ENCODE peak calls at places on chromosomes 13 and 19, in four cellular contexts. M is uterus, X is tibial artery, E is heart left ventricle. O is an unnamed sample. For H3K9me3, the result is how much of the 10 kb centered on the place peaks cover.

GRCh38 chr19:788821-789472 is 8.3 kb upstream of the PTBP1 start:
- DNase-seq in M (no peak), X (no peak), E (no peak), O (no peak)

GRCh38 chr19:40139533-40140287 is 49.0 kb upstream of the ZNF780A start:
- DNase-seq in M (no peak), X (no peak), E (no peak), O (no peak)

GRCh38 chr19:18045307-18046013 is 37.5 kb downstream of the ARRDC2 start:
- DNase-seq in M (no peak), X (no peak), E (no peak), O (no peak)

GRCh38 chr19:31378404-31378803 is 29.2 kb upstream of the TSHZ3 start:
- DNase-seq in M (peak), X (no peak), E (no peak), O (peak)

GRCh38 chr19:42422576-42423461 is 4.4 kb downstream of the LIPE start:
- DNase-seq in M (no peak), X (no peak), E (no peak), O (no peak)

GRCh38 chr13:95601216-95601615 is 43.3 kb downstream of the DZIP1 start:
- DNase-seq in M (no peak), X (no peak), E (no peak), O (no peak)

GRCh38 chr19:8592231-8593009 is 15.2 kb upstream of the MYO1F start:
- DNase-seq in M (peak), X (peak), E (peak), O (peak)

GRCh38 chr19:7869453-7869909 is 4.7 kb downstream of the PRR36 start:
- DNase-seq in M (peak), X (no peak), E (peak), O (peak)

GRCh38 chr19:58399903-58400637 is 4.6 kb downstream of the RNF225 start:
- DNase-seq in M (no peak), X (no peak), E (no peak), O (no peak)

GRCh38 chr13:75226092-75226491 is 255.9 kb downstream of the TBC1D4 start:
- DNase-seq in M (no peak), X (no peak), E (no peak), O (no peak)

GRCh38 chr13:37797606-37798005 is 72.0 kb downstream of the TRPC4 start:
- DNase-seq in M (no peak), X (no peak), E (no peak), O (no peak)

GRCh38 chr13:37058801-37059135 is 720 bp downstream of the SUPT20H start:
- DNase-seq in M (no peak), X (no peak), E (no peak), O (no peak)

GRCh38 chr13:41565221-41565620 is 107.9 kb downstream of the RGCC start:
- DNase-seq in M (no peak), X (no peak), E (no peak), O (no peak)

GRCh38 chr13:30832845-30833332 is 73.2 kb upstream of the MEDAG start:
- DNase-seq in M (peak), X (no peak), E (peak), O (peak)

GRCh38 chr19:55703790-55704215 is 28.8 kb downstream of the EPN1 start:
- DNase-seq in M (no peak), X (no peak), E (peak), O (no peak)

GRCh38 chr13:99218545-99218944 is 17.9 kb downstream of the UBAC2 start:
- DNase-seq in M (no peak), X (no peak), E (peak), O (peak)

GRCh38 chr19:50716178-50717025 is 3.2 kb downstream of the SHANK1 start:
- DNase-seq in M (no peak), X (no peak), E (no peak), O (no peak)

GRCh38 chr13:61500176-61500575 is 84.5 kb upstream of the PCDH20 start:
- DNase-seq in M (no peak), X (no peak), E (no peak), O (no peak)

GRCh38 chr13:49657241-49657641 is 28.9 kb downstream of the ARL11 start:
- DNase-seq in M (no peak), X (no peak), E (no peak), O (no peak)

GRCh38 chr13:111344471-111345191 is 24.2 kb downstream of the TEX29 start:
- DNase-seq in M (no peak), X (no peak), E (no peak), O (no peak)

GRCh38 chr13:101535192-101535746 is 82.8 kb downstream of the ITGBL1 start:
- DNase-seq in M (no peak), X (no peak), E (no peak), O (no peak)

GRCh38 chr13:51009597-51009996 is 100.0 kb downstream of the RNASEH2B start:
- DNase-seq in M (no peak), X (no peak), E (no peak), O (no peak)

GRCh38 chr13:113969311-113969972 is 4.4 kb downstream of the C13orf46 start:
- DNase-seq in M (no peak), X (no peak), E (peak), O (peak)

GRCh38 chr13:44434441-44435141 is 61.0 kb downstream of the SERP2 start:
- DNase-seq in M (no peak), X (no peak), E (no peak), O (no peak)

GRCh38 chr13:44435142-44435982 is 61.7 kb downstream of the SERP2 start:
- DNase-seq in M (peak), X (peak), E (peak), O (peak)

GRCh38 chr13:44438234-44438579 is 64.6 kb downstream of the SERP2 start:
- DNase-seq in M (no peak), X (no peak), E (no peak), O (no peak)

GRCh38 chr13:44437356-44438233 is 64.0 kb downstream of the SERP2 start:
- DNase-seq in M (no peak), X (no peak), E (no peak), O (no peak)

DNA sequence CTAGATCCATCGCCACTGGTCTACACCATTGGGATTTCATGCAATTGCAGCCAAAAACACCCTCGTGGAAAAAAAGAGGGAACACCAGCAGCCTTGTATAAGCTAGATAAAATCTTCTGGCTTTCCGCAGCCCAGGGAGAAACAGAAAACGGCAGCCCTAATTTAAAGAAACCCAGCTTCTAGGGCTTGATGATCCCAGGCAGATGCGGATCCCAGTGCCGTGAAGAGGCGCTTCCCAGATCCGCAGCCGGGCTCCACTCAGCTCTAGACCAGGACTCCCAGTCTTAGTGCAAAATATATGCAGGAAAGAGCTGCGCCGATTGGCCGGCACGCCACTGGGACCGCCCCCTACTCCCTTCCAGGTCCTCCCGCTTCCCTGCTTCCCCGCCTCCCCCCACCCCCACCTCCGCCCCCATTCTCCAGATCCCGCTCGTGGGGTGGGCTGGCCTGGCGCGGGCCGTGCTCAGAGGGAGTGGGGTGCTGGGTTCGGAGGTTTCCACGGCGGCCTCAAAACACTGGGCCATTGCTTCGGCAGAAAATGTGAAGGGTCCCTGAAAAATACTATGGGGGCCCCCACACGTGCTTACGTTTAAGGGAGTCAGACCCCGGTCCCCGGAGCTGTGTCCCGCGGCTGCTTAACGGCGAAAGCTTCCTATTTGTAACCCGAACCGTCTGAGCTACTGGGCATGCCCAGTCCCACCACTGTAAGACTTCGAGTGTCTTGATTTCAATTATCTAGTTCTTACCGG is 63.1 kb downstream of the SERP2 start:
- DNase-seq in M (peak), X (peak), E (peak), O (peak)
- TF ChIP-seq CTCF in M (no peak), X (no peak), E (no peak), O (no peak)

GRCh38 chr19:13861714-13862531 is 15.0 kb upstream of the NANOS3 start:
- DNase-seq in M (peak), X (peak), E (peak), O (peak)

GRCh38 chr19:13861392-13861713 is 15.6 kb upstream of the NANOS3 start:
- DNase-seq in M (no peak), X (no peak), E (no peak), O (no peak)

GRCh38 chr19:13859361-13859880 is 17.5 kb upstream of the NANOS3 start:
- DNase-seq in M (no peak), X (no peak), E (no peak), O (no peak)

GRCh38 chr19:13864223-13864512 is 12.8 kb upstream of the NANOS3 start:
- DNase-seq in M (no peak), X (no peak), E (no peak), O (no peak)

DNA sequence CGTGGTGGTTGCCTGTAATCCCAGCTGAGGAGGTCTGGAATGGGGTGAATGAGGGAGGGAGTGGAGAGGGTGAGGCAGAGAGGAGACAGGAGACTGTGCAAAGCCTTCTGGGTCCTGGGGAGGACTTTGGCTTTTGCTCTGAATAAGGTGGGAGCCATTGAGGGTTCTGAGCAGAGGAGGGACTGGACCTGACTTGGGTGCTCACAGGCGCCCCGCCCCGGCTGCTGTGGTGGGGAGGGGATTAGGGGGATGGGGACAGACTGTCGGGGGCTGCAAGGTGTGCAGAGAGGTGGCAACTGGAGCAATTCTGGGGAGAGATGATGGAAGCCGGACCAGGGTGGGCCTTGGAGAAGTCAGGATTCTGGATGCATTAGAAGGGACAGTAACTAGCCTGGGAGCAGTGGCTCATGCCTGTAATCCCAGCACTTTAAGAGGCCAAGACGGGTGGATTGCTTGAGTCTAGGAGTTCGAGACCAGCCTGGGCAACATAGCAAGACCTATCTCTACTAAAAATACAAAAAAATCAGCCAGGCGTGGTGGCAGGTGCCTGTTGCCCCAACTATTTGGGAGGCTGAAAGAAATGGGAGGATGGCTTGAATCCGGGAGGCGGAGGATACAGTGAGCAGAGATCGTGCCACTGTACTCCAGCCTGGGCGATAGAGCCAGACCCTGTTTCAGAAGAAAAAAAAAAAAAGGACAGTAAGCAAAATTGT is 16.1 kb upstream of the NANOS3 start:
- DNase-seq in M (no peak), X (no peak), E (no peak), O (no peak)
- H3K4me3 ChIP-seq in M (no peak), X (no peak), E (peak), O (peak)

GRCh38 chr13:44834404-44834803 is 154.9 kb downstream of the NUFIP1 start:
- DNase-seq in M (no peak), X (no peak), E (no peak), O (no peak)

GRCh38 chr13:44837250-44837649 is 152.0 kb downstream of the NUFIP1 start:
- DNase-seq in M (no peak), X (no peak), E (no peak), O (no peak)

DNA sequence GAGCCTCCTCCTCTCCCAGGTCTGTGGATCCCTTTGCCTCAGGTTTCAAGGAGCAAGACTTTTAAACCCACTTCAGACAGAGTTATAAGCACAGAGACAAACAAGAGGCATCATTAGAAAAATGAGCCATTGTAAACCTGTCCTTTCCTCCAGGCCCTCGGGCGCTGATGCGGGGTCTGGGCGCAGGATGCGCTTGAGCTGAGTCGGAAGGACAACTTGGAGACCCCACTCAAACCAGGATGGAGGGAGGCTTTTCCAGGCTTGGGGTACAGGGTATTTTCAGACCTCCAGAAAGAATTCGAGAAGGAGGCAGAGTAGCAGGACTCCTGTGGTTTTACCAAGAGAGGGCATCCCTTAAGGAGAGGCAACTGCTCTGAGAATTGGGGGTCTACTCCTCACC is 155.6 kb downstream of the NUFIP1 start:
- DNase-seq in M (no peak), X (no peak), E (no peak), O (no peak)
- H3K9me3 ChIP-seq in M (under half), X (under half), E (under half), O (under half)

GRCh38 chr19:4220188-4220587 is 9.1 kb upstream of the EBI3 start:
- DNase-seq in M (no peak), X (no peak), E (no peak), O (no peak)
- TF ChIP-seq CTCF in M (no peak), X (no peak), E (no peak), O (no peak)

GRCh38 chr19:11361037-11361770 is 6.0 kb downstream of the PLPPR2 start:
- DNase-seq in M (no peak), X (no peak), E (peak), O (no peak)
- H3K4me3 ChIP-seq in M (no peak), X (no peak), E (no peak), O (peak)

DNA sequence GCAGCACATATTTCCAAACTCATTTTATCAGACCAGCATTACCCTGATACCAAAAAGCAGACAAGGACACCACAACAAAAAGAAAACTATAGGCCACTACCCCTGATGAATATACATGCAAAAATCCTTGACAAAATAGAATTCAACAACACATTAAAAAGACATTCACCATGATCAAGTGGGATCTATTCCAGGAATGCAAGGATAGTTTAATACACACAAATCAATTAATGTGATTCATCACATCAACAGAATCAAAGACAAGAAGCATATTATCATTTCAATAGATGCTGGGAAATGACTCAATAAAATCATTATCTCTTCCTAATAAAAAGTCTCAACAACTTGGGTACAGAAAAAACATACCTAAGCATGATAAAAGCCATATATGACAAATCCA is 11.2 kb downstream of the ZNF347 start:
- DNase-seq in M (no peak), X (no peak), E (no peak), O (no peak)
- H3K9me3 ChIP-seq in M (under half), X (half or more), E (half or more), O (half or more)

GRCh38 chr19:11984986-11985385 is 20.1 kb downstream of the ZNF763 start:
- DNase-seq in M (no peak), X (no peak), E (no peak), O (no peak)
- TF ChIP-seq CTCF in M (no peak), X (no peak), E (peak), O (peak)

GRCh38 chr19:10421240-10421948 is 1.1 kb downstream of the PDE4A start:
- DNase-seq in M (no peak), X (no peak), E (no peak), O (no peak)
- H3K4me3 ChIP-seq in M (no peak), X (peak), E (no peak), O (peak)

GRCh38 chr19:30369833-30370232 is 2.4 kb upstream of the ZNF536 start:
- DNase-seq in M (no peak), X (no peak), E (no peak), O (no peak)
- H3K9me3 ChIP-seq in M (under half), X (under half), E (under half), O (under half)

GRCh38 chr19:6772866-6773322 is 386 bp downstream of the VAV1 start:
- DNase-seq in M (no peak), X (no peak), E (no peak), O (no peak)
- TF ChIP-seq CTCF in M (no peak), X (no peak), E (no peak), O (no peak)

O was measured in left ventricle myocardium inferior.